ENCODE peak calls at places on chromosomes 16 and 17, in eight cellular contexts. One of them, this sample, is unnamed.

GRCh38 chr16:26987631-26988030 is 79.1 kb upstream of the C16orf82 start:
- DNase-seq in activated CD4-positive, alpha-beta memory T cell treated with anti-CD3 and anti-CD28 coated beads for 36 hours: no peak
- DNase-seq in Peyer's patch: peak
- DNase-seq in dorsolateral prefrontal cortex: no peak
- DNase-seq in Caco-2: no peak
- DNase-seq in cardiac septum: no peak
- DNase-seq in GF-D8: no peak
- DNase-seq in osteocyte: no peak
- DNase-seq in this sample: no peak

GRCh38 chr16:87308826-87309225 is 8.4 kb downstream of the C16orf95 start:
- DNase-seq in osteocyte: no peak
- DNase-seq in Caco-2: no peak
- DNase-seq in Peyer's patch: no peak
- DNase-seq in GF-D8: no peak
- DNase-seq in activated CD4-positive, alpha-beta memory T cell treated with anti-CD3 and anti-CD28 coated beads for 36 hours: peak
- DNase-seq in dorsolateral prefrontal cortex: no peak
- DNase-seq in cardiac septum: peak
- DNase-seq in this sample: no peak

GRCh38 chr16:48393843-48394703 is 8.9 kb upstream of the SIAH1 start:
- DNase-seq in Caco-2: no peak
- DNase-seq in GF-D8: no peak
- DNase-seq in dorsolateral prefrontal cortex: peak
- DNase-seq in osteocyte: no peak
- DNase-seq in cardiac septum: no peak
- DNase-seq in Peyer's patch: peak
- DNase-seq in activated CD4-positive, alpha-beta memory T cell treated with anti-CD3 and anti-CD28 coated beads for 36 hours: peak
- DNase-seq in this sample: no peak

GRCh38 chr17:1495265-1495664 is 2.8 kb upstream of the MYO1C start:
- DNase-seq in activated CD4-positive, alpha-beta memory T cell treated with anti-CD3 and anti-CD28 coated beads for 36 hours: no peak
- DNase-seq in Caco-2: no peak
- DNase-seq in cardiac septum: no peak
- DNase-seq in osteocyte: no peak
- DNase-seq in GF-D8: no peak
- DNase-seq in dorsolateral prefrontal cortex: no peak
- DNase-seq in Peyer's patch: no peak
- DNase-seq in this sample: no peak

GRCh38 chr16:67277999-67278772 is 1.1 kb upstream of the PLEKHG4 start:
- DNase-seq in activated CD4-positive, alpha-beta memory T cell treated with anti-CD3 and anti-CD28 coated beads for 36 hours: no peak
- DNase-seq in Peyer's patch: no peak
- DNase-seq in cardiac septum: no peak
- DNase-seq in osteocyte: no peak
- DNase-seq in dorsolateral prefrontal cortex: no peak
- DNase-seq in Caco-2: no peak
- DNase-seq in GF-D8: no peak
- DNase-seq in this sample: no peak

GRCh38 chr17:45201457-45201856 is 20.2 kb upstream of the FMNL1 start:
- DNase-seq in osteocyte: no peak
- DNase-seq in dorsolateral prefrontal cortex: no peak
- DNase-seq in activated CD4-positive, alpha-beta memory T cell treated with anti-CD3 and anti-CD28 coated beads for 36 hours: no peak
- DNase-seq in cardiac septum: no peak
- DNase-seq in Caco-2: no peak
- DNase-seq in Peyer's patch: no peak
- DNase-seq in GF-D8: no peak
- DNase-seq in this sample: no peak

GRCh38 chr16:10883004-10883403 is 6.0 kb downstream of the CIITA start:
- DNase-seq in Caco-2: peak
- DNase-seq in activated CD4-positive, alpha-beta memory T cell treated with anti-CD3 and anti-CD28 coated beads for 36 hours: no peak
- DNase-seq in GF-D8: no peak
- DNase-seq in cardiac septum: no peak
- DNase-seq in dorsolateral prefrontal cortex: no peak
- DNase-seq in osteocyte: no peak
- DNase-seq in Peyer's patch: peak
- DNase-seq in this sample: no peak

GRCh38 chr17:34024303-34025178 is 230.5 kb upstream of the CCL2 start:
- DNase-seq in cardiac septum: no peak
- DNase-seq in Peyer's patch: no peak
- DNase-seq in activated CD4-positive, alpha-beta memory T cell treated with anti-CD3 and anti-CD28 coated beads for 36 hours: no peak
- DNase-seq in GF-D8: no peak
- DNase-seq in dorsolateral prefrontal cortex: no peak
- DNase-seq in Caco-2: no peak
- DNase-seq in osteocyte: no peak
- DNase-seq in this sample: no peak

GRCh38 chr16:48911700-48912099 is 301.7 kb upstream of the N4BP1 start:
- DNase-seq in dorsolateral prefrontal cortex: no peak
- DNase-seq in cardiac septum: no peak
- DNase-seq in activated CD4-positive, alpha-beta memory T cell treated with anti-CD3 and anti-CD28 coated beads for 36 hours: no peak
- DNase-seq in Peyer's patch: no peak
- DNase-seq in GF-D8: no peak
- DNase-seq in osteocyte: no peak
- DNase-seq in Caco-2: no peak
- DNase-seq in this sample: no peak

GRCh38 chr17:9790889-9791876 is at the start of gene DHRS7C:
- DNase-seq in osteocyte: no peak
- DNase-seq in activated CD4-positive, alpha-beta memory T cell treated with anti-CD3 and anti-CD28 coated beads for 36 hours: no peak
- DNase-seq in Caco-2: no peak
- DNase-seq in GF-D8: no peak
- DNase-seq in Peyer's patch: no peak
- DNase-seq in cardiac septum: no peak
- DNase-seq in dorsolateral prefrontal cortex: peak
- DNase-seq in this sample: no peak

GRCh38 chr16:54928016-54928356 is 2.7 kb upstream of the IRX5 start:
- DNase-seq in dorsolateral prefrontal cortex: no peak
- DNase-seq in activated CD4-positive, alpha-beta memory T cell treated with anti-CD3 and anti-CD28 coated beads for 36 hours: no peak
- DNase-seq in Caco-2: peak
- DNase-seq in osteocyte: no peak
- DNase-seq in GF-D8: no peak
- DNase-seq in cardiac septum: no peak
- DNase-seq in Peyer's patch: no peak
- DNase-seq in this sample: no peak

GRCh38 chr17:8868092-8868491 is 618 bp upstream of the PIK3R6 start:
- DNase-seq in Peyer's patch: no peak
- DNase-seq in Caco-2: no peak
- DNase-seq in osteocyte: no peak
- DNase-seq in cardiac septum: peak
- DNase-seq in GF-D8: no peak
- DNase-seq in dorsolateral prefrontal cortex: no peak
- DNase-seq in activated CD4-positive, alpha-beta memory T cell treated with anti-CD3 and anti-CD28 coated beads for 36 hours: no peak
- DNase-seq in this sample: no peak

GRCh38 chr17:64679710-64680216 is 17.7 kb upstream of the SMURF2 start:
- DNase-seq in Peyer's patch: no peak
- DNase-seq in activated CD4-positive, alpha-beta memory T cell treated with anti-CD3 and anti-CD28 coated beads for 36 hours: no peak
- DNase-seq in Caco-2: no peak
- DNase-seq in osteocyte: peak
- DNase-seq in cardiac septum: no peak
- DNase-seq in GF-D8: no peak
- DNase-seq in dorsolateral prefrontal cortex: no peak
- DNase-seq in this sample: no peak

GRCh38 chr17:67150826-67151225 is 94.2 kb downstream of the HELZ start:
- DNase-seq in osteocyte: no peak
- DNase-seq in GF-D8: no peak
- DNase-seq in dorsolateral prefrontal cortex: no peak
- DNase-seq in cardiac septum: no peak
- DNase-seq in Caco-2: peak
- DNase-seq in activated CD4-positive, alpha-beta memory T cell treated with anti-CD3 and anti-CD28 coated beads for 36 hours: no peak
- DNase-seq in Peyer's patch: peak
- DNase-seq in this sample: no peak